ENCODE peak calls at places on chromosomes 5 and 9, in six cellular contexts. One of them, this sample, is unnamed.

GRCh38 chr5:177111720-177112394 is 21.7 kb upstream of the NSD1 start:
- DNase-seq in upper lobe of left lung: no peak
- DNase-seq in esophagus muscularis mucosa: no peak
- DNase-seq in K562: peak; percentile 80
- DNase-seq in spleen: peak; percentile 85
- DNase-seq in HCT116: peak; percentile 38
- DNase-seq in this sample: no peak

GRCh38 chr5:57887851-57888621 is 405.4 kb upstream of the ACTBL2 start:
- DNase-seq in spleen: no peak
- DNase-seq in upper lobe of left lung: no peak
- DNase-seq in K562: no peak
- DNase-seq in esophagus muscularis mucosa: no peak
- DNase-seq in HCT116: peak; percentile 61
- DNase-seq in this sample: peak; percentile 39

GRCh38 chr9:69056416-69056815 is 20.9 kb downstream of the FXN start:
- DNase-seq in upper lobe of left lung: no peak
- DNase-seq in esophagus muscularis mucosa: no peak
- DNase-seq in HCT116: no peak
- DNase-seq in K562: no peak
- DNase-seq in spleen: no peak
- DNase-seq in this sample: no peak

GRCh38 chr5:65663804-65664521 is 39.1 kb downstream of the SHLD3 start:
- DNase-seq in HCT116: peak; percentile 4
- DNase-seq in upper lobe of left lung: no peak
- DNase-seq in K562: peak; percentile 23
- DNase-seq in esophagus muscularis mucosa: no peak
- DNase-seq in spleen: no peak
- DNase-seq in this sample: no peak

GRCh38 chr9:18672706-18673105 is 198.8 kb downstream of the ADAMTSL1 start:
- DNase-seq in spleen: no peak
- DNase-seq in esophagus muscularis mucosa: no peak
- DNase-seq in K562: no peak
- DNase-seq in upper lobe of left lung: no peak
- DNase-seq in HCT116: no peak
- DNase-seq in this sample: no peak

GRCh38 chr5:95838001-95838520 is 15.5 kb upstream of the GLRX start:
- DNase-seq in spleen: no peak
- DNase-seq in esophagus muscularis mucosa: no peak
- DNase-seq in HCT116: no peak
- DNase-seq in upper lobe of left lung: no peak
- DNase-seq in K562: no peak
- DNase-seq in this sample: no peak

GRCh38 chr5:137516251-137516797 is 17.2 kb upstream of the SPOCK1 start:
- DNase-seq in HCT116: no peak
- DNase-seq in upper lobe of left lung: no peak
- DNase-seq in esophagus muscularis mucosa: no peak
- DNase-seq in spleen: no peak
- DNase-seq in K562: no peak
- DNase-seq in this sample: no peak

GRCh38 chr5:1118738-1119137 is 6.9 kb upstream of the SLC12A7 start:
- DNase-seq in upper lobe of left lung: peak; percentile 77
- DNase-seq in spleen: no peak
- DNase-seq in esophagus muscularis mucosa: no peak
- DNase-seq in K562: peak; percentile 81
- DNase-seq in HCT116: no peak
- DNase-seq in this sample: peak; percentile 62

GRCh38 chr9:129403743-129404620 is 216.9 kb downstream of the C9orf50 start:
- DNase-seq in upper lobe of left lung: no peak
- DNase-seq in esophagus muscularis mucosa: no peak
- DNase-seq in HCT116: no peak
- DNase-seq in K562: no peak
- DNase-seq in spleen: peak; percentile 69
- DNase-seq in this sample: no peak

GRCh38 chr5:147307170-147307569 is 72.3 kb downstream of the STK32A start:
- DNase-seq in HCT116: no peak
- DNase-seq in spleen: no peak
- DNase-seq in upper lobe of left lung: no peak
- DNase-seq in K562: no peak
- DNase-seq in esophagus muscularis mucosa: no peak
- DNase-seq in this sample: no peak

GRCh38 chr5:52727568-52727967 is 60.1 kb upstream of the ITGA1 start:
- DNase-seq in upper lobe of left lung: no peak
- DNase-seq in HCT116: no peak
- DNase-seq in K562: no peak
- DNase-seq in esophagus muscularis mucosa: no peak
- DNase-seq in spleen: no peak
- DNase-seq in this sample: peak; percentile 11

GRCh38 chr5:132020568-132021339 is 9.3 kb upstream of the ACSL6 start:
- DNase-seq in upper lobe of left lung: no peak
- DNase-seq in K562: peak; percentile 37
- DNase-seq in HCT116: no peak
- DNase-seq in spleen: peak; percentile 58
- DNase-seq in esophagus muscularis mucosa: peak; percentile 89
- DNase-seq in this sample: no peak

GRCh38 chr5:62477801-62478200 is 65.2 kb downstream of the IPO11 start:
- DNase-seq in K562: no peak
- DNase-seq in spleen: no peak
- DNase-seq in esophagus muscularis mucosa: no peak
- DNase-seq in upper lobe of left lung: no peak
- DNase-seq in HCT116: no peak
- DNase-seq in this sample: no peak

GRCh38 chr5:81856948-81857928 is 106.3 kb upstream of the SSBP2 start:
- DNase-seq in HCT116: no peak
- DNase-seq in upper lobe of left lung: peak; percentile 82
- DNase-seq in K562: no peak
- DNase-seq in spleen: peak; percentile 78
- DNase-seq in esophagus muscularis mucosa: no peak
- DNase-seq in this sample: peak; percentile 49

GRCh38 chr5:107672212-107673105 is 1.7 kb upstream of the EFNA5 start:
- DNase-seq in spleen: peak; percentile 78
- DNase-seq in esophagus muscularis mucosa: no peak
- DNase-seq in K562: peak; percentile 27
- DNase-seq in upper lobe of left lung: peak; percentile 93
- DNase-seq in HCT116: peak; percentile 88
- DNase-seq in this sample: peak; percentile 89

GRCh38 chr5:107671742-107672211 is 1.0 kb upstream of the EFNA5 start:
- DNase-seq in K562: no peak
- DNase-seq in HCT116: peak; percentile 47
- DNase-seq in esophagus muscularis mucosa: no peak
- DNase-seq in upper lobe of left lung: no peak
- DNase-seq in spleen: no peak
- DNase-seq in this sample: no peak

GRCh38 chr5:107669543-107670027 is 1.2 kb downstream of the EFNA5 start:
- DNase-seq in upper lobe of left lung: peak; percentile 85
- DNase-seq in K562: no peak
- DNase-seq in esophagus muscularis mucosa: no peak
- DNase-seq in HCT116: no peak
- DNase-seq in spleen: peak; percentile 65
- DNase-seq in this sample: peak; percentile 20

GRCh38 chr5:107670028-107670926 is 460 bp downstream of the EFNA5 start:
- DNase-seq in upper lobe of left lung: peak; percentile 88
- DNase-seq in HCT116: no peak
- DNase-seq in esophagus muscularis mucosa: no peak
- DNase-seq in spleen: peak; percentile 71
- DNase-seq in K562: no peak
- DNase-seq in this sample: peak; percentile 7

GRCh38 chr5:107670927-107671741 is at the start of gene EFNA5:
- DNase-seq in spleen: peak; percentile 75
- DNase-seq in upper lobe of left lung: peak; percentile 89
- DNase-seq in K562: no peak
- DNase-seq in HCT116: peak; percentile 26
- DNase-seq in esophagus muscularis mucosa: no peak
- DNase-seq in this sample: peak; percentile 20
- TF ChIP-seq POLR2A in spleen: no peak
- TF ChIP-seq POLR2A in upper lobe of left lung: no peak
- TF ChIP-seq POLR2A in K562: no peak
- TF ChIP-seq POLR2A in HCT116: no peak
- TF ChIP-seq POLR2A in esophagus muscularis mucosa: no peak
- TF ChIP-seq POLR2A in this sample: no peak

GRCh38 chr9:80259079-80259478 is 687.3 kb downstream of the TLE4 start:
- DNase-seq in spleen: no peak
- DNase-seq in HCT116: no peak
- DNase-seq in upper lobe of left lung: no peak
- DNase-seq in esophagus muscularis mucosa: no peak
- DNase-seq in K562: no peak
- DNase-seq in this sample: no peak
- TF ChIP-seq POLR2AphosphoS5 in spleen: no peak
- TF ChIP-seq POLR2AphosphoS5 in HCT116: no peak
- TF ChIP-seq POLR2AphosphoS5 in upper lobe of left lung: no peak
- TF ChIP-seq POLR2AphosphoS5 in esophagus muscularis mucosa: no peak
- TF ChIP-seq POLR2AphosphoS5 in K562: no peak
- TF ChIP-seq POLR2AphosphoS5 in this sample: no peak

DNA sequence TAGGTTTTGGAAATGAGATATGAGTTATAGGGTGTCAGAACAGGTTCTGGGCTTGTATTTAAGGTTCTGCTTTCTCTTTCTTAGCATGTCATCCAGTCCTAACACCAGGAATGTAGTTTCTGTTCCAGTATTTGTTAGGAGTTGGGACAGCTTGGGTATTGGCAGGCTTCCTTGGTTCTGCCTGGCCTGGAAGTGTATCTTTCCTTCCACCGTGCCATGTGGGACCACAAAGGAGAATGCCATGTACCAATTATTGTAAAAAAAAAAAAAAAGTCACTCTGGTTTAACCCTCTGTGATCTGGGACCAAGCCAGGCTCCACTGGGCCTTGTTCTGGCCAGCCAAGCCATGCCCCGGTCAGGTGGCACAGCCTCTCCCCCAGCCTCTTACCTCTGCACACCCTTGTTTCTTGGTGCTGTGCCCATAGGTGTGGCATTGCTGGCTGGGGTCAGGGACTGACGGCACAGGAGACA is 47.8 kb downstream of the ARHGAP26 start:
- DNase-seq in upper lobe of left lung: peak; percentile 15
- DNase-seq in HCT116: no peak
- DNase-seq in esophagus muscularis mucosa: no peak
- DNase-seq in spleen: no peak
- DNase-seq in K562: no peak
- DNase-seq in this sample: peak; percentile 83
- H3K4me1 ChIP-seq in upper lobe of left lung: peaks cover 41% of the 10 kb centered on the region
- H3K4me1 ChIP-seq in HCT116: peaks cover 85% of the 10 kb centered on the region
- H3K4me1 ChIP-seq in esophagus muscularis mucosa: peaks cover 69% of the 10 kb centered on the region
- H3K4me1 ChIP-seq in spleen: peaks cover 5% of the 10 kb centered on the region
- H3K4me1 ChIP-seq in K562: no peaks in the 10 kb centered on the region
- H3K4me1 ChIP-seq in this sample: peaks cover 13% of the 10 kb centered on the region

GRCh38 chr5:178246736-178247135 is 14.1 kb upstream of the PHYKPL start:
- DNase-seq in esophagus muscularis mucosa: no peak
- DNase-seq in upper lobe of left lung: no peak
- DNase-seq in spleen: no peak
- DNase-seq in HCT116: no peak
- DNase-seq in K562: no peak
- DNase-seq in this sample: no peak

GRCh38 chr5:178241688-178242231 is 9.2 kb upstream of the PHYKPL start:
- DNase-seq in spleen: peak; percentile 83
- DNase-seq in K562: no peak
- DNase-seq in HCT116: no peak
- DNase-seq in upper lobe of left lung: no peak
- DNase-seq in esophagus muscularis mucosa: no peak
- DNase-seq in this sample: no peak

GRCh38 chr5:178245389-178245788 is 12.8 kb upstream of the PHYKPL start:
- DNase-seq in upper lobe of left lung: no peak
- DNase-seq in spleen: no peak
- DNase-seq in K562: no peak
- DNase-seq in esophagus muscularis mucosa: no peak
- DNase-seq in HCT116: no peak
- DNase-seq in this sample: no peak

GRCh38 chr5:178242416-178242815 is 9.8 kb upstream of the PHYKPL start:
- DNase-seq in spleen: no peak
- DNase-seq in K562: no peak
- DNase-seq in HCT116: no peak
- DNase-seq in esophagus muscularis mucosa: no peak
- DNase-seq in upper lobe of left lung: no peak
- DNase-seq in this sample: no peak

DNA sequence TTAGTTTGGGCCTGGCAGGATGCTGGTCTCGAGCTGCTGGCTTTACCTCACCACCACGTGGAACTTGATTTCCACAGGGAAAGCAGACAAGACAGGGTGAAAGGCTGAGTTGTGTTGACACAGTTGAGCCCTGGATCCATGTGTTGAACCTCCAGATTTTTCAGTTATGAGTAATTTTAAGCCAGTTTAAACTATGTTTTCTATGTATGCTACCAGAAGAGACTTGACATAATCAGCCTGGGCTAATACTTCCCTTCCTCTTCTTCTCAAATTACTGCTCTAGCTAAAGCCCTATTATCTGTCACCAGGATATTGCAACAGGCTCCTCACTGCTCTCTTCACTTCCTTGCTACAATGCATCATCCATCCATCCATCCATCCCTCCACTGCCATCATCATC is 12.0 kb upstream of the PHYKPL start:
- DNase-seq in upper lobe of left lung: no peak
- DNase-seq in K562: no peak
- DNase-seq in spleen: no peak
- DNase-seq in HCT116: no peak
- DNase-seq in esophagus muscularis mucosa: no peak
- DNase-seq in this sample: no peak
- TF ChIP-seq POLR2A in upper lobe of left lung: no peak
- TF ChIP-seq POLR2A in K562: no peak
- TF ChIP-seq POLR2A in spleen: no peak
- TF ChIP-seq POLR2A in HCT116: no peak
- TF ChIP-seq POLR2A in esophagus muscularis mucosa: no peak
- TF ChIP-seq POLR2A in this sample: no peak

DNA sequence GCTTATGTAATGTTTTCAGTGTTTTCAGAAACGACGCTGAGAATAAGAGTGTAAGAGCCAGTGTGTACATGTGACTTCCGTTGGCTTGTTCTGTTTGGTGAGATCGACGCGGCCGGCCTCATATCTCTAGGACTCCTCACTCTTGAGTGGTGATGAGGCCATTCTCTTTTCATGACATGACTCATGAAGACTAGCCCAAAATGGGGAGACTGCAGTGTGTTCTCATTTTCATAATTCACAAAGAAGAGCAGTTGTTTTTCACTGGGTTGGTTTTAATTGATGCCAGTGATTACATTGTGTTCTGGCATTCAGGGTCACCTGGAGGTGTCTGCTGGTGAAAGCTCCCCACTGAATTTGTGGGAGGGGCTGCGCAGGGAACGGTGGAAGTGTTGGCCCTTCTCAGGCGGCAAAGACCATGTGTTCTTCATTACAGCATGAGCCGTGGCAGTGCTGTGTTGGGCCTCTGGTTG is 131.5 kb upstream of the OTULINL start:
- DNase-seq in esophagus muscularis mucosa: no peak
- DNase-seq in upper lobe of left lung: no peak
- DNase-seq in spleen: no peak
- DNase-seq in K562: no peak
- DNase-seq in HCT116: no peak
- DNase-seq in this sample: no peak
- TF ChIP-seq POLR2AphosphoS5 in esophagus muscularis mucosa: peak; percentile 42
- TF ChIP-seq POLR2AphosphoS5 in upper lobe of left lung: no peak
- TF ChIP-seq POLR2AphosphoS5 in spleen: no peak
- TF ChIP-seq POLR2AphosphoS5 in K562: no peak
- TF ChIP-seq POLR2AphosphoS5 in HCT116: no peak
- TF ChIP-seq POLR2AphosphoS5 in this sample: no peak